ENCODE peak calls at places on chromosomes 5 and 9, in four cellular contexts. One of them, this sample, is unnamed.

GRCh38 chr9:15086096-15087030 is 176.1 kb upstream of the FREM1 start:
- DNase-seq in body of pancreas: peak
- DNase-seq in cardiac fibroblast: peak
- DNase-seq in pancreas: peak
- DNase-seq in this sample: peak

GRCh38 chr5:25091917-25092316 is 447.1 kb upstream of the CDH10 start:
- DNase-seq in body of pancreas: no peak
- DNase-seq in cardiac fibroblast: no peak
- DNase-seq in pancreas: no peak
- DNase-seq in this sample: peak

GRCh38 chr9:123514766-123515165 is 158.8 kb downstream of the CRB2 start:
- DNase-seq in body of pancreas: no peak
- DNase-seq in cardiac fibroblast: no peak
- DNase-seq in pancreas: no peak
- DNase-seq in this sample: no peak

GRCh38 chr5:171419663-171420428 is 399 bp downstream of the FGF18 start:
- DNase-seq in body of pancreas: no peak
- DNase-seq in cardiac fibroblast: peak
- DNase-seq in pancreas: no peak
- DNase-seq in this sample: peak

GRCh38 chr9:129336130-129336528 is 158.1 kb upstream of the IER5L start:
- DNase-seq in body of pancreas: no peak
- DNase-seq in cardiac fibroblast: peak
- DNase-seq in pancreas: no peak
- DNase-seq in this sample: no peak

GRCh38 chr9:21395778-21396717 is 10.8 kb upstream of the IFNA2 start:
- DNase-seq in body of pancreas: peak
- DNase-seq in cardiac fibroblast: peak
- DNase-seq in pancreas: no peak
- DNase-seq in this sample: peak

GRCh38 chr5:1244976-1245375 is 19.8 kb downstream of the SLC6A18 start:
- DNase-seq in body of pancreas: no peak
- DNase-seq in cardiac fibroblast: no peak
- DNase-seq in pancreas: no peak
- DNase-seq in this sample: no peak

GRCh38 chr5:54004697-54005096 is 305.7 kb downstream of the ARL15 start:
- DNase-seq in body of pancreas: no peak
- DNase-seq in cardiac fibroblast: no peak
- DNase-seq in pancreas: no peak
- DNase-seq in this sample: no peak

GRCh38 chr5:118069452-118069851 is 918.9 kb downstream of the DTWD2 start:
- DNase-seq in body of pancreas: no peak
- DNase-seq in cardiac fibroblast: no peak
- DNase-seq in pancreas: no peak
- DNase-seq in this sample: no peak

GRCh38 chr9:135478858-135479468 is 619 bp upstream of the PPP1R26 start:
- DNase-seq in body of pancreas: peak
- DNase-seq in cardiac fibroblast: peak
- DNase-seq in pancreas: peak
- DNase-seq in this sample: peak

GRCh38 chr5:67211926-67212325 is 15.3 kb upstream of the CD180 start:
- DNase-seq in body of pancreas: no peak
- DNase-seq in cardiac fibroblast: peak
- DNase-seq in pancreas: no peak
- DNase-seq in this sample: peak

GRCh38 chr5:96250782-96251181 is 182.3 kb downstream of the PCSK1 start:
- DNase-seq in body of pancreas: no peak
- DNase-seq in cardiac fibroblast: no peak
- DNase-seq in pancreas: no peak
- DNase-seq in this sample: no peak

GRCh38 chr9:78601957-78602565 is 305.1 kb downstream of the PSAT1 start:
- DNase-seq in body of pancreas: peak
- DNase-seq in cardiac fibroblast: peak
- DNase-seq in pancreas: no peak
- DNase-seq in this sample: peak

GRCh38 chr9:86684148-86684547 is 263.2 kb downstream of the GAS1 start:
- DNase-seq in body of pancreas: no peak
- DNase-seq in cardiac fibroblast: no peak
- DNase-seq in pancreas: no peak
- DNase-seq in this sample: no peak

GRCh38 chr9:16727452-16728127 is 142.9 kb downstream of the BNC2 start:
- DNase-seq in body of pancreas: no peak
- DNase-seq in cardiac fibroblast: peak
- DNase-seq in pancreas: no peak
- DNase-seq in this sample: no peak

GRCh38 chr5:57447656-57448055 is 35.0 kb downstream of the ACTBL2 start:
- DNase-seq in body of pancreas: no peak
- DNase-seq in cardiac fibroblast: no peak
- DNase-seq in pancreas: no peak
- DNase-seq in this sample: no peak

GRCh38 chr5:154467655-154468354 is 10.2 kb downstream of the HAND1 start:
- DNase-seq in body of pancreas: peak
- DNase-seq in cardiac fibroblast: peak
- DNase-seq in pancreas: peak
- DNase-seq in this sample: peak

GRCh38 chr9:78574354-78575036 is 277.6 kb downstream of the PSAT1 start:
- DNase-seq in body of pancreas: no peak
- DNase-seq in cardiac fibroblast: no peak
- DNase-seq in pancreas: no peak
- DNase-seq in this sample: peak

DNA sequence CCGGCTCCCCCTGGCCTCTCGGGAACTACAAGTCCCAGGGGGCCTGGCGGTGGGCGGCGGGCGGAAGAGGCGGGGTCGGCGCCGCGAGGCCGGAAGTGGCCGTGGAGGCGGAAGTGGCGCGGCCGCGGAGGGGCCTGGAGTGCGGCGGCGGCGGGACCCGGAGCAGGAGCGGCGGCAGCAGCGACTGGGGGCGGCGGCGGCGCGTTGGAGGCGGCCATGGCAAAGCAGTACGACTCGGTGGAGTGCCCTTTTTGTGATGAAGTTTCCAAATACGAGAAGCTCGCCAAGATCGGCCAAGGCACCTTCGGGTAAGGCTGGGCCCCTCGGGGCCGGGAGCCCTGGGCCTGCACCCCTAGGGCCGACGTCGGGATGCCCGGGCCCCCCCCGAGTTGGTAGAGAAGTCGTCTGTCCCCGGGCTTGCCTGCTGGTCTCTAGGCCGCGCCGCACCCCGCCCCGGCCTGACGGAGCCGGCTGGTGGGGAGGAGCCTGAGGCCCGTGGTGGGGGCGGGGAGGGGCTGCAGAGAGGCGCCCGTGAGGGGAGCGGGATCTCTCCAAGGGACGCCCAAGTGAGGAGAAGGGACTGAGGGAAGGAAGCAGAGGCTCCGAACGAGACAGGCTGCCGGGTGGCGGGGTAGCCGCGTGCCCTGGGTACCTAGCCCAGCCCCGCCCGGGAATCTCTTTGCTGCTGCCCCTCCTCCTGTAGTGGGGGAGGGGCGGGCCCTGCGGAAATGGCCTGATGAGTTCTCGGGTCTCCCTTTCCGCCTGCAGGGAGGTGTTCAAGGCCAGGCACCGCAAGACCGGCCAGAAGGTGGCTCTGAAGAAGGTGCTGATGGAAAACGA is at the start of gene CDK9:
- DNase-seq in body of pancreas: peak
- DNase-seq in cardiac fibroblast: peak
- DNase-seq in pancreas: peak
- DNase-seq in this sample: peak
- TF ChIP-seq CTCF in body of pancreas: no peak
- TF ChIP-seq CTCF in cardiac fibroblast: no peak
- TF ChIP-seq CTCF in pancreas: no peak
- TF ChIP-seq CTCF in this sample: no peak

GRCh38 chr5:181052928-181053759 is 13.1 kb downstream of the BTNL9 start:
- DNase-seq in body of pancreas: peak
- DNase-seq in cardiac fibroblast: no peak
- DNase-seq in pancreas: no peak
- DNase-seq in this sample: peak
- H3K4me3 ChIP-seq in body of pancreas: no peak
- H3K4me3 ChIP-seq in cardiac fibroblast: peak
- H3K4me3 ChIP-seq in pancreas: peak
- H3K4me3 ChIP-seq in this sample: peak

DNA sequence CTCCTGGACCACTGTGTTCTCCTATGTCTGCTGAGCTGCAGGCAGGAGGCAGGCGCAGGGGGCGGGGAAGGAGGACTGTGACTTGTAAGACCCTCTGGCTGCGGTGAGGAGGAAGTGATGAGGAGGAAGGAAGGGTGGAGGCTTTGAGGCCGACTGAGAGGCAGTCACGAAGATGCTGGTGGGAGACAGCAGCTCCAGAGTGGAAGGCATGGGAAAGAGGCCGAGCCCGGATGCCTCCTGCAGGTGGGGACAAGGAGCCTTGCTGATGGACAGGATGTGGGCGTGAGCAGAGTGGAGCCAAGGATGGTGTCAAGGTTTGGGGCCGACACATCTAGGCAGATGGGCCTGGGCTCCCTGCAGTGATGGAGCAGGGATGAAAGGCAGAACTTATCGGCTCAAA is 74.3 kb upstream of the ICE1 start:
- DNase-seq in body of pancreas: no peak
- DNase-seq in cardiac fibroblast: no peak
- DNase-seq in pancreas: no peak
- DNase-seq in this sample: no peak
- TF ChIP-seq CTCF in body of pancreas: no peak
- TF ChIP-seq CTCF in cardiac fibroblast: no peak
- TF ChIP-seq CTCF in pancreas: no peak
- TF ChIP-seq CTCF in this sample: no peak

GRCh38 chr5:132898094-132898493 is 24.6 kb downstream of the LEAP2 start:
- DNase-seq in body of pancreas: no peak
- DNase-seq in cardiac fibroblast: no peak
- DNase-seq in pancreas: no peak
- DNase-seq in this sample: no peak
- H3K4me3 ChIP-seq in body of pancreas: no peak
- H3K4me3 ChIP-seq in cardiac fibroblast: no peak
- H3K4me3 ChIP-seq in pancreas: no peak
- H3K4me3 ChIP-seq in this sample: no peak

GRCh38 chr5:111757582-111758283 is 739 bp upstream of the NREP start:
- DNase-seq in body of pancreas: peak
- DNase-seq in cardiac fibroblast: peak
- DNase-seq in pancreas: peak
- DNase-seq in this sample: peak
- TF ChIP-seq CTCF in body of pancreas: no peak
- TF ChIP-seq CTCF in cardiac fibroblast: no peak
- TF ChIP-seq CTCF in pancreas: no peak
- TF ChIP-seq CTCF in this sample: no peak

GRCh38 chr5:94691270-94691669 is 72.8 kb downstream of the SLF1 start:
- DNase-seq in body of pancreas: no peak
- DNase-seq in cardiac fibroblast: no peak
- DNase-seq in pancreas: no peak
- DNase-seq in this sample: no peak
- H3K4me3 ChIP-seq in body of pancreas: no peak
- H3K4me3 ChIP-seq in cardiac fibroblast: no peak
- H3K4me3 ChIP-seq in pancreas: no peak
- H3K4me3 ChIP-seq in this sample: no peak

GRCh38 chr5:147373328-147373727 is 136.5 kb downstream of the DPYSL3 start:
- DNase-seq in body of pancreas: no peak
- DNase-seq in cardiac fibroblast: no peak
- DNase-seq in pancreas: no peak
- DNase-seq in this sample: no peak

GRCh38 chr5:147371290-147371689 is 136.5 kb downstream of the STK32A start:
- DNase-seq in body of pancreas: no peak
- DNase-seq in cardiac fibroblast: no peak
- DNase-seq in pancreas: no peak
- DNase-seq in this sample: no peak

GRCh38 chr5:147369742-147370374 is 135.0 kb downstream of the STK32A start:
- DNase-seq in body of pancreas: no peak
- DNase-seq in cardiac fibroblast: peak
- DNase-seq in pancreas: no peak
- DNase-seq in this sample: peak
- TF ChIP-seq CTCF in body of pancreas: peak
- TF ChIP-seq CTCF in cardiac fibroblast: peak
- TF ChIP-seq CTCF in pancreas: peak
- TF ChIP-seq CTCF in this sample: peak

This sample was measured in epithelial cell of esophagus.